ENCODE peak calls at places on chromosomes 5 and 9, in ten cellular contexts. Z, A, T, O, P, F, H, B, X and E are unnamed samples.

GRCh38 chr9:3047912-3048311 is 204.0 kb upstream of the PUM3 start:
- DNase-seq in F (no peak), P (no peak), X (no peak), T (no peak), B (no peak), H (no peak), A (no peak), Z (no peak), O (no peak), E (no peak)

GRCh38 chr5:128637031-128637430 is 99.0 kb upstream of the FBN2 start:
- DNase-seq in T (peak), O (peak), H (no peak), Z (no peak), P (no peak), F (peak), X (peak), B (no peak), A (no peak), E (no peak)

GRCh38 chr9:115808108-115808507 is 345.5 kb upstream of the PAPPA start:
- DNase-seq in F (no peak), X (peak), Z (no peak), P (no peak), T (peak), A (no peak), O (peak), B (no peak), H (no peak), E (no peak)

GRCh38 chr9:125854553-125855275 is 107.5 kb downstream of the PBX3 start:
- DNase-seq in F (no peak), A (no peak), H (no peak), O (no peak), Z (no peak), X (peak), T (no peak), P (no peak), B (no peak), E (no peak)

GRCh38 chr9:127055745-127056402 is 66.6 kb downstream of the ANGPTL2 start:
- DNase-seq in A (no peak), T (no peak), F (no peak), P (no peak), B (no peak), O (no peak), X (no peak), H (no peak), Z (no peak), E (no peak)

GRCh38 chr5:74641014-74641777 is 668 bp upstream of the ENC1 start:
- DNase-seq in A (peak), B (peak), P (peak), Z (peak), O (peak), T (no peak), F (no peak), H (peak), X (peak), E (peak)

GRCh38 chr5:17024686-17025180 is 88.6 kb upstream of the MYO10 start:
- DNase-seq in T (no peak), F (no peak), O (peak), Z (no peak), X (peak), B (no peak), A (no peak), H (no peak), P (no peak), E (no peak)

GRCh38 chr9:111096051-111096450 is 57.8 kb upstream of the LPAR1 start:
- DNase-seq in Z (no peak), O (no peak), P (peak), F (no peak), H (no peak), B (no peak), T (no peak), A (no peak), X (no peak), E (no peak)

GRCh38 chr9:112331676-112331955 is 1.8 kb downstream of the PTBP3 start:
- DNase-seq in X (no peak), B (no peak), T (no peak), H (no peak), Z (no peak), F (no peak), O (no peak), A (no peak), P (no peak), E (no peak)

GRCh38 chr5:32790411-32790951 is 79.4 kb downstream of the NPR3 start:
- DNase-seq in B (no peak), X (peak), O (peak), T (peak), A (no peak), F (no peak), P (no peak), H (no peak), Z (no peak), E (no peak)

GRCh38 chr9:2859776-2860379 is 16.0 kb upstream of the PUM3 start:
- DNase-seq in H (peak), B (no peak), P (peak), T (peak), F (no peak), O (peak), X (peak), Z (peak), A (peak), E (peak)

GRCh38 chr9:116355153-116355827 is 201.7 kb downstream of the PAPPA start:
- DNase-seq in A (no peak), F (no peak), X (peak), T (peak), P (peak), Z (no peak), O (peak), B (no peak), H (no peak), E (no peak)

GRCh38 chr5:96049398-96050272 is 88.0 kb upstream of the ELL2 start:
- DNase-seq in F (no peak), B (no peak), O (peak), X (peak), P (no peak), Z (no peak), A (no peak), H (no peak), T (no peak), E (no peak)

GRCh38 chr5:131214828-131215227 is 44.1 kb downstream of the LYRM7 start:
- DNase-seq in P (no peak), X (no peak), O (no peak), A (no peak), B (no peak), T (no peak), Z (no peak), H (no peak), F (no peak), E (no peak)

GRCh38 chr9:29697011-29697410 is 2123.7 kb upstream of the C9orf72 start:
- DNase-seq in A (no peak), F (no peak), Z (no peak), H (no peak), X (peak), B (no peak), P (no peak), O (peak), T (no peak), E (no peak)

GRCh38 chr9:116190997-116191396 is 37.4 kb downstream of the PAPPA start:
- DNase-seq in O (peak), B (no peak), H (no peak), Z (no peak), F (peak), A (no peak), T (no peak), X (peak), P (no peak), E (no peak)

GRCh38 chr5:179115307-179115706 is 55.1 kb downstream of the ZNF354C start:
- DNase-seq in H (no peak), P (no peak), O (no peak), X (no peak), F (no peak), T (no peak), B (no peak), A (peak), Z (no peak), E (no peak)

GRCh38 chr5:62199792-62200716 is 106.0 kb upstream of the KIF2A start:
- DNase-seq in P (no peak), A (no peak), Z (no peak), B (no peak), O (no peak), F (no peak), X (no peak), H (no peak), T (no peak), E (no peak)

GRCh38 chr5:1726956-1727355 is 72.7 kb downstream of the MRPL36 start:
- DNase-seq in F (no peak), T (no peak), P (no peak), A (peak), B (peak), Z (no peak), H (no peak), X (no peak), O (no peak), E (no peak)

GRCh38 chr9:37984672-37985611 is 81.0 kb upstream of the SLC25A51 start:
- DNase-seq in A (peak), T (no peak), B (no peak), X (peak), Z (peak), F (no peak), H (no peak), O (peak), P (no peak), E (no peak)

GRCh38 chr9:120032639-120033038 is 547.3 kb downstream of the CDK5RAP2 start:
- DNase-seq in X (no peak), Z (no peak), F (no peak), P (peak), O (no peak), A (no peak), T (no peak), H (no peak), B (no peak), E (no peak)

GRCh38 chr9:34686231-34686630 is 4.8 kb downstream of the CCL19 start:
- DNase-seq in T (no peak), O (no peak), A (no peak), H (no peak), F (no peak), B (no peak), X (no peak), P (no peak), Z (peak), E (no peak)

GRCh38 chr5:756865-757345 is 27.6 kb downstream of the ZDHHC11B start:
- DNase-seq in Z (peak), T (no peak), X (no peak), P (no peak), F (no peak), A (peak), B (peak), O (no peak), H (peak), E (no peak)

GRCh38 chr5:90747175-90747574 is 188.6 kb downstream of the ADGRV1 start:
- DNase-seq in T (peak), F (no peak), A (no peak), B (no peak), P (no peak), Z (no peak), O (peak), X (peak), H (no peak), E (no peak)

GRCh38 chr5:73122875-73123810 is 2.8 kb downstream of the TMEM171 start:
- DNase-seq in F (no peak), H (peak), Z (no peak), P (peak), T (no peak), O (peak), B (no peak), A (no peak), X (peak), E (no peak)

GRCh38 chr9:110114086-110114887 is 93.7 kb downstream of the C9orf152 start:
- DNase-seq in T (no peak), F (no peak), X (peak), P (no peak), A (no peak), Z (no peak), B (no peak), O (no peak), H (no peak), E (no peak)

GRCh38 chr5:83253731-83254130 is 176.4 kb downstream of the XRCC4 start:
- DNase-seq in T (peak), Z (no peak), A (no peak), O (no peak), H (no peak), P (peak), B (no peak), F (no peak), X (peak), E (no peak)

GRCh38 chr5:171155621-171156020 is 153.4 kb upstream of the TLX3 start:
- DNase-seq in F (no peak), O (peak), T (no peak), X (peak), A (no peak), P (no peak), Z (no peak), B (no peak), H (no peak), E (no peak)

GRCh38 chr5:19771174-19771835 is 216.7 kb downstream of the CDH18 start:
- DNase-seq in P (peak), B (no peak), A (no peak), X (peak), O (peak), F (no peak), Z (no peak), T (no peak), H (no peak), E (no peak)

GRCh38 chr9:70642421-70642820 is 228.0 kb upstream of the KLF9 start:
- DNase-seq in T (no peak), Z (no peak), B (no peak), A (no peak), P (no peak), H (no peak), O (no peak), F (no peak), X (no peak), E (no peak)

GRCh38 chr9:7760014-7760415 is 39.6 kb downstream of the DMAC1 start:
- DNase-seq in X (no peak), B (no peak), A (peak), T (no peak), O (peak), H (no peak), F (no peak), Z (peak), P (no peak), E (no peak)

GRCh38 chr5:1194378-1194777 is 7.0 kb upstream of the SLC6A19 start:
- DNase-seq in F (no peak), P (no peak), H (no peak), B (no peak), X (no peak), T (no peak), Z (no peak), A (no peak), O (no peak), E (no peak)

GRCh38 chr5:99033014-99033931 is 104.5 kb upstream of the CHD1 start:
- DNase-seq in Z (no peak), T (no peak), H (no peak), X (no peak), P (no peak), B (no peak), O (peak), A (no peak), F (no peak), E (no peak)

GRCh38 chr5:54904425-54904824 is 81.0 kb downstream of the ESM1 start:
- DNase-seq in P (peak), O (peak), T (peak), H (peak), A (no peak), Z (no peak), F (peak), X (peak), B (no peak), E (no peak)

GRCh38 chr5:166907314-166907713 is 1384.1 kb upstream of the WWC1 start:
- DNase-seq in H (no peak), A (no peak), B (no peak), O (peak), Z (no peak), F (no peak), X (peak), P (no peak), T (peak), E (no peak)

GRCh38 chr9:129613520-129614175 is 7.3 kb downstream of the C9orf50 start:
- DNase-seq in F (no peak), A (peak), P (no peak), Z (peak), X (no peak), H (peak), T (no peak), O (no peak), B (no peak), E (no peak)

GRCh38 chr5:97131139-97131710 is 11.2 kb downstream of the LIX1 start:
- DNase-seq in O (peak), A (no peak), P (no peak), B (no peak), X (peak), T (peak), Z (no peak), F (no peak), H (no peak), E (no peak)

DNA sequence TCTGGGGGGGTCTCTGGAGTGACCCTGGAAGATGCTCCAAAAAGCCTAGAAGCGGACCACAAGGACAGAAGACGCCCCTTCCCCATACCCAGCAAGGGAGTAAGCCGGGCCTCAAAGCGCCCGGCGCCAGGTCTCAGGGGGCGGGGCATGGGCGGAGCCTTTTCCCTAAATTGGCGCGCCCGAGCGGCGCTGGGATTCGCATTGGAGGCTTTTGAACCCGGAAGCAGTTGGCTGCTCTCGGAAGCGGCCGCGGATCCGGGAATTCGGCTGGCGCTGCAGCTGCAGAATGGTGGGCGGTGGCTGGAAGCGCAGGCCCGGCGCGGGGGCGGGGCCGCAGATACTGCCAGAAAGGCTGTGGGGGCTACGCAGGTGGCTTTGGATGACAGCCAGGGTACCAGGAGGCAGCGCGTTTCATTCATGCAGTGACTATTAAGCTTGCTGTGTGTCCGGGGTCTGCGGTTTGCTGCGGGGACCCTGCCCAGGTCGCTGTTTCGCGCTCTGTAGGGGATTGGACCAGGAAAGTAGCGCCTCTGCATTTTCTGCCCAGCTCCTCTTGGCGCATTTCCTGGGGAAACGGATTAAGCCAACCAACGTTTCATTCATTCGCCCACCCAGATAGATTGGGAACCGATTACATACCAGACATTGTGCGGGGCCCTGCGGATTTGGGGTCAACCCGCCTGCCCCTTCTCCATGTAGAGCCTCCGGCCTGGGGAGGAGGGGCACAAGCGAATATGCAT is 83.0 kb upstream of the FREM1 start:
- DNase-seq in O (peak), T (peak), A (peak), B (peak), P (peak), X (peak), Z (peak), H (peak), F (no peak), E (peak)
- H3K4me3 ChIP-seq in O (peak), T (peak), A (peak), B (peak), P (peak), X (peak), Z (peak), H (peak), F (peak), E (peak)

DNA sequence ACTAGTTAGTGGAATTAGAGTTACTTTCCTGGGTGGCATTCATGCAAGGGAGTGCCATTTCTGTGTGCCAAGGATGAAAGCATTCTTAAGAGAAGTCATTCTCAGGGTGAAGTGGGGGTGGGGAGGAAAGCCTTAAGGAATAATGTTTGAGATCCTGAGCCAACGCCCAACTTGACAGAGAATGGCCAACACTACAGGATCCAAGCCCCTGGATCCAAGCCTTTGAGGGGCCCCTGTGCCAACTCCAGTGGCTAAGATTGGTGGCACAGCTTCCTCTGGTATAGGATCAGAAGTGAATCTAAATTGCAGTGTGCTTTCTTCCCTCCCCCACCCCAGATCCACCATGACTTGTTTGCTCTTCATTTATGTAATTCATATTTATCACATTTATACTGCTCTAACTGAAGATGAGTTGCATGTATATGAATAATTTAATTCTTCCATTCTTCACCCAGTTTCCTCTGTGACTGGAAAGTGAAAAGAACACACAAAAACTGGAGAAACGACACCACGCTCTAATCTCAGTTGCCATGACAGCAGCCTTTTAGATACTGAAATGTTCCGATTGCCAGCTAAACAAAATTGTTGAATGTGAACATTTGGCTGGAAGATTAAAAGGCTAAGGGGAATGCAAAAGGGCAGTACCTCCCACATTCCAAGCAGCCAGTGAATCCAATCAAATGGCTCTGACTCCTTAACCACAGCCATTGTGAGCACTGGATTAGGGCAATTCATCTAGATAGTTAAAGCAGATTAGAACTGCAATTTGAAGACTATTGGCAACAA is 4.5 kb downstream of the ZNF608 start:
- DNase-seq in B (no peak), Z (no peak), O (peak), A (no peak), T (peak), F (peak), X (peak), P (peak), H (peak), E (peak)
- H3K4me3 ChIP-seq in B (no peak), Z (peak), O (peak), A (peak), T (peak), F (peak), X (no peak), P (no peak), H (peak), E (peak)

DNA sequence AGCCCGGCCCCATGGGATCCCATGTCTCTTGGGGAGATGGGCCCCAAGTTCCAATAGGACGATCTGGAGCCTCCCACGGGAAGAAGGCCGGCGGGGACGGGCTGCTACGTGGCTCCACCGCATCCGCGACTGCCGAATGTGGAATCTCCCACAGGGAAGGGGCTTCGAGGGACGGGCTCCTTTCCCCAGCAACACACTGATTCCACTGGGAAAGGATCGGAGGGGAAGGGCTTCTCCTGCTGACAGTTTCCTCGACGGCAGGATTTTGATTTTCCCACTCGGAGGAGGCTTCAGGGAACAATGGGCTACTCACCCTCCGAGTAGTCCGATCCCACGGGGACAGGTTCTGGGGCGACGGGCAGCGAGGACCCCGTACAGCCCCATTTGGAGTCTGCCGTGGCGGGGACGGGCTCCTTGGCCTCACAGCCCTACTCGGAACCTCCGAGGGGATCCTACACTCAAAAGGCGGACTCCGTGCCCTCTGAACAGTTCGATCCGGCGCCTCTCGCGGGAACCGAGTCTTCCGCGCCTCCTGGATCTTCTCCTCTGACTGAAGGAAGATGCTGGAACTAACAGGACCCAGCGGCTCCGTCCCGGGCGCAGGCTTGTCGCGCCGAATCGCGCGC is 1.3 kb downstream of the PROB1 start:
- DNase-seq in B (no peak), H (peak), X (no peak), A (no peak), P (peak), Z (no peak), T (no peak), O (no peak), F (no peak), E (no peak)
- H3K4me3 ChIP-seq in B (peak), H (peak), X (no peak), A (peak), P (peak), Z (peak), T (peak), O (peak), F (peak), E (peak)

GRCh38 chr5:176596069-176596656 is 13.8 kb downstream of the GPRIN1 start:
- DNase-seq in A (no peak), B (no peak), H (no peak), Z (no peak), X (no peak), P (no peak), F (no peak), T (no peak), O (no peak), E (no peak)

GRCh38 chr5:176596689-176597416 is 13.1 kb downstream of the GPRIN1 start:
- DNase-seq in O (peak), F (no peak), T (no peak), Z (peak), P (peak), A (peak), H (peak), B (no peak), X (no peak), E (no peak)

GRCh38 chr5:176594554-176594953 is 15.4 kb downstream of the GPRIN1 start:
- DNase-seq in Z (no peak), X (no peak), B (no peak), O (no peak), P (no peak), A (no peak), T (no peak), F (no peak), H (no peak), E (no peak)

GRCh38 chr5:176595386-176595943 is 14.5 kb downstream of the GPRIN1 start:
- DNase-seq in X (no peak), B (no peak), F (no peak), H (no peak), A (no peak), Z (no peak), O (no peak), P (no peak), T (no peak), E (no peak)

GRCh38 chr5:176597417-176598389 is 12.3 kb downstream of the GPRIN1 start:
- DNase-seq in A (peak), Z (no peak), T (no peak), H (peak), F (no peak), B (no peak), O (no peak), P (peak), X (no peak), E (no peak)
- H3K4me3 ChIP-seq in A (no peak), Z (peak), T (no peak), H (no peak), F (no peak), B (peak), O (no peak), P (peak), X (no peak), E (no peak)